ENCODE peak calls at places on chromosome 17, in nine cellular contexts. One of them, this sample, is unnamed.

GRCh38 chr17:75130632-75131277 is 787 bp downstream of the NT5C start:
- DNase-seq in GF-D8: no peak
- DNase-seq in hypothalamus: no peak
- DNase-seq in stomach: peak; percentile 47
- DNase-seq in dorsolateral prefrontal cortex: peak; percentile 44
- DNase-seq in activated CD8-positive, alpha-beta memory T cell treated with anti-CD3 and anti-CD28 coated beads for 4 hours: no peak
- DNase-seq in heart right ventricle: peak; percentile 24
- DNase-seq in HT1080: peak; percentile 85
- DNase-seq in brain pericyte: no peak
- DNase-seq in this sample: peak; percentile 50

GRCh38 chr17:63035271-63035670 is 69.2 kb downstream of the TANC2 start:
- DNase-seq in HT1080: peak; percentile 64
- DNase-seq in brain pericyte: no peak
- DNase-seq in hypothalamus: no peak
- DNase-seq in stomach: no peak
- DNase-seq in GF-D8: no peak
- DNase-seq in activated CD8-positive, alpha-beta memory T cell treated with anti-CD3 and anti-CD28 coated beads for 4 hours: no peak
- DNase-seq in heart right ventricle: no peak
- DNase-seq in dorsolateral prefrontal cortex: no peak
- DNase-seq in this sample: no peak

GRCh38 chr17:32696426-32696825 is 180.5 kb downstream of the MYO1D start:
- DNase-seq in brain pericyte: no peak
- DNase-seq in HT1080: no peak
- DNase-seq in GF-D8: no peak
- DNase-seq in stomach: no peak
- DNase-seq in hypothalamus: no peak
- DNase-seq in activated CD8-positive, alpha-beta memory T cell treated with anti-CD3 and anti-CD28 coated beads for 4 hours: no peak
- DNase-seq in dorsolateral prefrontal cortex: no peak
- DNase-seq in heart right ventricle: no peak
- DNase-seq in this sample: no peak

GRCh38 chr17:31391496-31391949 is at the start of gene RAB11FIP4:
- DNase-seq in heart right ventricle: no peak
- DNase-seq in activated CD8-positive, alpha-beta memory T cell treated with anti-CD3 and anti-CD28 coated beads for 4 hours: no peak
- DNase-seq in HT1080: no peak
- DNase-seq in hypothalamus: no peak
- DNase-seq in dorsolateral prefrontal cortex: no peak
- DNase-seq in stomach: peak; percentile 22
- DNase-seq in brain pericyte: no peak
- DNase-seq in GF-D8: no peak
- DNase-seq in this sample: peak; percentile 44

GRCh38 chr17:79947351-79948031 is 88.2 kb downstream of the TBC1D16 start:
- DNase-seq in dorsolateral prefrontal cortex: peak; percentile 48
- DNase-seq in stomach: no peak
- DNase-seq in GF-D8: no peak
- DNase-seq in activated CD8-positive, alpha-beta memory T cell treated with anti-CD3 and anti-CD28 coated beads for 4 hours: no peak
- DNase-seq in brain pericyte: no peak
- DNase-seq in HT1080: peak; percentile 62
- DNase-seq in heart right ventricle: no peak
- DNase-seq in hypothalamus: no peak
- DNase-seq in this sample: no peak

GRCh38 chr17:76266244-76266938 is 1.2 kb downstream of the UBALD2 start:
- DNase-seq in GF-D8: no peak
- DNase-seq in HT1080: peak; percentile 40
- DNase-seq in heart right ventricle: no peak
- DNase-seq in stomach: no peak
- DNase-seq in dorsolateral prefrontal cortex: no peak
- DNase-seq in hypothalamus: no peak
- DNase-seq in brain pericyte: no peak
- DNase-seq in activated CD8-positive, alpha-beta memory T cell treated with anti-CD3 and anti-CD28 coated beads for 4 hours: no peak
- DNase-seq in this sample: no peak

GRCh38 chr17:62578757-62579487 is 48.5 kb upstream of the MRC2 start:
- DNase-seq in brain pericyte: no peak
- DNase-seq in dorsolateral prefrontal cortex: no peak
- DNase-seq in GF-D8: no peak
- DNase-seq in hypothalamus: no peak
- DNase-seq in HT1080: no peak
- DNase-seq in activated CD8-positive, alpha-beta memory T cell treated with anti-CD3 and anti-CD28 coated beads for 4 hours: no peak
- DNase-seq in heart right ventricle: no peak
- DNase-seq in stomach: no peak
- DNase-seq in this sample: no peak

GRCh38 chr17:49031965-49032928 is 35.1 kb downstream of the IGF2BP1 start:
- DNase-seq in activated CD8-positive, alpha-beta memory T cell treated with anti-CD3 and anti-CD28 coated beads for 4 hours: no peak
- DNase-seq in GF-D8: peak; percentile 6
- DNase-seq in HT1080: peak; percentile 73
- DNase-seq in brain pericyte: peak; percentile 57
- DNase-seq in hypothalamus: no peak
- DNase-seq in dorsolateral prefrontal cortex: peak; percentile 21
- DNase-seq in heart right ventricle: peak; percentile 33
- DNase-seq in stomach: peak; percentile 49
- DNase-seq in this sample: no peak

GRCh38 chr17:35743911-35744328 is 9.1 kb downstream of the GAS2L2 start:
- DNase-seq in brain pericyte: no peak
- DNase-seq in activated CD8-positive, alpha-beta memory T cell treated with anti-CD3 and anti-CD28 coated beads for 4 hours: no peak
- DNase-seq in hypothalamus: no peak
- DNase-seq in HT1080: peak; percentile 56
- DNase-seq in dorsolateral prefrontal cortex: no peak
- DNase-seq in stomach: no peak
- DNase-seq in GF-D8: no peak
- DNase-seq in heart right ventricle: no peak
- DNase-seq in this sample: no peak

This sample was measured in occipital lobe.